ENCODE peak calls at places on chromosome 18, in seven cellular contexts. H, T, Y, Q, M, A and G are unnamed samples.

GRCh38 chr18:32259553-32259952 is 69.7 kb downstream of the MEP1B start:
- DNase-seq in H (no peak), T (no peak), Y (no peak), Q (no peak), M (no peak), A (no peak), G (no peak)

GRCh38 chr18:61797691-61798590 is 94.9 kb downstream of the RNF152 start:
- DNase-seq in H (no peak), T (no peak), Y (no peak), Q (no peak), M (no peak), A (no peak), G (no peak)

GRCh38 chr18:46324556-46324955 is 220.4 kb downstream of the HAUS1 start:
- DNase-seq in H (peak; percentile 56), T (peak; percentile 74), Y (peak; percentile 61), Q (no peak), M (no peak), A (peak; percentile 62), G (no peak)

GRCh38 chr18:23943104-23943503 is 71.5 kb upstream of the TTC39C start:
- DNase-seq in H (no peak), T (no peak), Y (no peak), Q (no peak), M (no peak), A (no peak), G (no peak)

GRCh38 chr18:68916734-68917133 is 118.9 kb downstream of the CCDC102B start:
- DNase-seq in H (peak; percentile 54), T (peak; percentile 10), Y (peak; percentile 91), Q (no peak), M (no peak), A (no peak), G (no peak)

GRCh38 chr18:13403786-13404549 is 185.4 kb downstream of the LDLRAD4 start:
- DNase-seq in H (no peak), T (no peak), Y (no peak), Q (no peak), M (no peak), A (no peak), G (no peak)

GRCh38 chr18:32470713-32471633 is at the start of gene GAREM1:
- DNase-seq in H (peak; percentile 87), T (peak; percentile 98), Y (peak; percentile 81), Q (peak; percentile 95), M (peak; percentile 96), A (peak; percentile 98), G (peak; percentile 61)

GRCh38 chr18:26536664-26537063 is 11.7 kb downstream of the KCTD1 start:
- DNase-seq in H (no peak), T (peak; percentile 20), Y (no peak), Q (no peak), M (no peak), A (no peak), G (no peak)

GRCh38 chr18:79104137-79104536 is 34.9 kb downstream of the ATP9B start:
- DNase-seq in H (no peak), T (no peak), Y (no peak), Q (no peak), M (no peak), A (no peak), G (no peak)

GRCh38 chr18:73717570-73717969 is 430.1 kb downstream of the FBXO15 start:
- DNase-seq in H (no peak), T (peak; percentile 34), Y (peak; percentile 79), Q (no peak), M (no peak), A (peak; percentile 32), G (no peak)

GRCh38 chr18:56702946-56703345 is 51.8 kb downstream of the WDR7 start:
- DNase-seq in H (peak; percentile 58), T (peak; percentile 36), Y (peak; percentile 76), Q (no peak), M (no peak), A (peak; percentile 50), G (no peak)

GRCh38 chr18:66553824-66554223 is 50.1 kb downstream of the CDH19 start:
- DNase-seq in H (no peak), T (peak; percentile 77), Y (peak; percentile 58), Q (no peak), M (no peak), A (no peak), G (no peak)
- H3K9me3 ChIP-seq in H (peaks cover 9% of the 10 kb centered on the region), T (no peaks in the 10 kb centered on the region), Y (no peaks in the 10 kb centered on the region), Q (no peaks in the 10 kb centered on the region), M (no peaks in the 10 kb centered on the region), A (no peaks in the 10 kb centered on the region), G (no peaks in the 10 kb centered on the region)

GRCh38 chr18:34893239-34893638 is 148.0 kb upstream of the MAPRE2 start:
- DNase-seq in H (no peak), T (no peak), Y (no peak), Q (no peak), M (no peak), A (no peak), G (no peak)
- H3K4me3 ChIP-seq in H (no peak overlapping the region), T (no peak overlapping the region), Y (no peak overlapping the region), Q (no peak overlapping the region), M (no peak overlapping the region), A (no peak overlapping the region), G (no peak overlapping the region)

GRCh38 chr18:75140296-75140695 is 68.6 kb downstream of the PTGR3 start:
- DNase-seq in H (no peak), T (no peak), Y (no peak), Q (peak; percentile 16), M (no peak), A (no peak), G (peak; percentile 31)

GRCh38 chr18:75141166-75141565 is 67.8 kb downstream of the PTGR3 start:
- DNase-seq in H (no peak), T (no peak), Y (no peak), Q (no peak), M (no peak), A (no peak), G (peak; percentile 19)

GRCh38 chr18:75141734-75142133 is 67.2 kb downstream of the PTGR3 start:
- DNase-seq in H (no peak), T (no peak), Y (no peak), Q (no peak), M (no peak), A (no peak), G (no peak)

GRCh38 chr18:75143851-75144250 is 65.1 kb downstream of the PTGR3 start:
- DNase-seq in H (no peak), T (no peak), Y (no peak), Q (no peak), M (no peak), A (no peak), G (peak; percentile 25)

GRCh38 chr18:75142677-75143076 is 66.3 kb downstream of the PTGR3 start:
- DNase-seq in H (no peak), T (no peak), Y (no peak), Q (no peak), M (no peak), A (no peak), G (no peak)
- H3K27me3 ChIP-seq in H (no peaks in the 10 kb centered on the region), T (no peaks in the 10 kb centered on the region), Y (peaks cover 36% of the 10 kb centered on the region), Q (no peaks in the 10 kb centered on the region), M (no peaks in the 10 kb centered on the region), A (peaks cover 18% of the 10 kb centered on the region), G (no peaks in the 10 kb centered on the region)

GRCh38 chr18:71239111-71239624 is 950.3 kb downstream of the SOCS6 start:
- DNase-seq in H (no peak), T (no peak), Y (no peak), Q (no peak), M (no peak), A (no peak), G (no peak)
- H3K9me3 ChIP-seq in H (peaks cover 13% of the 10 kb centered on the region), T (no peaks in the 10 kb centered on the region), Y (no peaks in the 10 kb centered on the region), Q (no peaks in the 10 kb centered on the region), M (no peaks in the 10 kb centered on the region), A (peaks cover 6% of the 10 kb centered on the region), G (no peaks in the 10 kb centered on the region)

DNA sequence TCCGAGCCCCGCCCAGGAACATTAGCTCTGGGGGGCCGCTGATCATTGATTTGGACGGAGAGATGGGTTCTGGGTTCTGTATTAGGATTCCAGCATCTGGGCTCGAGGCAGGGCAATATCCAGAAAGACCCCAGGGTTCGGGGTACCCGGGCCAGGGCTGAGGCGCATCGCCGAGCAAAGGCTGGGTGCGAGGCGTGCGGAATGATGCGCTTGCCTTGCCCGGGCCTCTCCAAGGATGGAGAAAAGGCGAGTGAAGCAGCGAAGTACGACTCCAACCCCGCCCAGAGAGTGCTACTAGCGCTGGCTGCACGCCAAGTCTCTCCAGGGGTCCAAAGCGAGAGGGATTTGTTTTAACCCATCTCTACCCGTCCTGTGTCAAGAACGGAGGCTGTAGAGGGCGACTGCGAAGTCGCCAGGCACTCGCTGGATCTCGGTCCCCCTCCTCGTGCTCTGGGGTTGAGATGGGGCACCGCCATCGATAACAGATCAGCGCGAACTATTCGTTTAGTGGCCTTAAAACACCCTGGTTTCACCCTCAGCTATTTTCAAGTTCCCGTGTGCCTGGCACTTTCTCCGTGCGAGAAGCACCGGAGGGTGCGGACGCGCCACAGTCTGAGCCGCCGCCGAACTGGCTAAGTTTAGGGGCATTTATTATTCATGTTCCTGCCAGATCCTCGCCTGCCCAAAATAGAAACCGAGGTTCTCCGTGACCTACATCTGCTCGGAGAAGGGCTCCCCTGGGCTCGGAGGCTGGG is 1.9 kb downstream of the ADCYAP1 start:
- DNase-seq in H (no peak), T (no peak), Y (no peak), Q (peak; percentile 60), M (no peak), A (no peak), G (no peak)
- H3K4me3 ChIP-seq in H (no peak overlapping the region), T (no peak overlapping the region), Y (peak overlapping the region; percentile 42), Q (no peak overlapping the region), M (peak overlapping the region; percentile 14), A (no peak overlapping the region), G (no peak overlapping the region)

GRCh38 chr18:37534627-37535026 is 31.0 kb downstream of the CELF4 start:
- DNase-seq in H (no peak), T (no peak), Y (no peak), Q (no peak), M (no peak), A (no peak), G (no peak)
- H3K27me3 ChIP-seq in H (peaks cover 51% of the 10 kb centered on the region), T (no peaks in the 10 kb centered on the region), Y (no peaks in the 10 kb centered on the region), Q (no peaks in the 10 kb centered on the region), M (peaks cover 3% of the 10 kb centered on the region), A (peaks cover 26% of the 10 kb centered on the region), G (no peaks in the 10 kb centered on the region)

GRCh38 chr18:9495916-9496540 is 20.7 kb downstream of the RALBP1 start:
- DNase-seq in H (no peak), T (no peak), Y (no peak), Q (no peak), M (no peak), A (no peak), G (no peak)

GRCh38 chr18:9494778-9495302 is 19.5 kb downstream of the RALBP1 start:
- DNase-seq in H (no peak), T (peak; percentile 16), Y (no peak), Q (no peak), M (no peak), A (peak; percentile 57), G (no peak)

GRCh38 chr18:9495465-9495864 is 20.2 kb downstream of the RALBP1 start:
- DNase-seq in H (no peak), T (no peak), Y (no peak), Q (no peak), M (no peak), A (no peak), G (no peak)
- H3K9me3 ChIP-seq in H (no peaks in the 10 kb centered on the region), T (no peaks in the 10 kb centered on the region), Y (no peaks in the 10 kb centered on the region), Q (no peaks in the 10 kb centered on the region), M (no peaks in the 10 kb centered on the region), A (no peaks in the 10 kb centered on the region), G (no peaks in the 10 kb centered on the region)

GRCh38 chr18:3214855-3215637 is 4.7 kb downstream of the MYOM1 start:
- DNase-seq in H (no peak), T (no peak), Y (no peak), Q (no peak), M (no peak), A (no peak), G (no peak)
- H3K4me3 ChIP-seq in H (no peak overlapping the region), T (no peak overlapping the region), Y (no peak overlapping the region), Q (no peak overlapping the region), M (no peak overlapping the region), A (no peak overlapping the region), G (no peak overlapping the region)